ENCODE peak calls at places on chromosomes 13 and 19, in ten cellular contexts. P is mesendoderm, T is occipital lobe, N is nucleus accumbens, Z is NCI-H82, G is neuronal stem cell, I is amniotic stem cell, S is heart left ventricle, U is activated B cell treated with CpG ODN at 0.5 μM for 24 hours, M is DMS153. J is an unnamed sample.

GRCh38 chr13:46345400-46345799 is 41.7 kb downstream of the RUBCNL start:
- DNase-seq in P (no peak), T (no peak), N (no peak), Z (no peak), G (no peak), I (no peak), S (no peak), U (no peak), M (no peak), J (no peak)

GRCh38 chr13:38758278-38758677 is 71.4 kb downstream of the FREM2 start:
- DNase-seq in P (peak; percentile 74), T (no peak), N (no peak), Z (peak; percentile 72), G (no peak), I (no peak), S (no peak), U (no peak), M (no peak), J (no peak)

GRCh38 chr19:11079999-11080398 is 9.3 kb upstream of the LDLR start:
- DNase-seq in P (no peak), T (no peak), N (no peak), Z (no peak), G (no peak), I (no peak), S (no peak), U (no peak), M (no peak), J (no peak)

GRCh38 chr13:77728265-77728966 is 30.9 kb downstream of the SLAIN1 start:
- DNase-seq in P (no peak), T (no peak), N (no peak), Z (peak; percentile 91), G (no peak), I (no peak), S (no peak), U (no peak), M (no peak), J (peak; percentile 61)

GRCh38 chr13:86591862-86592261 is 792.6 kb upstream of the SLITRK6 start:
- DNase-seq in P (no peak), T (no peak), N (no peak), Z (no peak), G (no peak), I (no peak), S (no peak), U (no peak), M (no peak), J (no peak)

GRCh38 chr19:18576383-18576782 is 4.7 kb downstream of the UBA52 start:
- DNase-seq in P (no peak), T (no peak), N (no peak), Z (no peak), G (no peak), I (no peak), S (no peak), U (no peak), M (no peak), J (no peak)

GRCh38 chr19:16604615-16605014 is 23.4 kb downstream of the MED26 start:
- DNase-seq in P (no peak), T (no peak), N (no peak), Z (no peak), G (no peak), I (no peak), S (no peak), U (no peak), M (no peak), J (no peak)

GRCh38 chr13:101875717-101876393 is 423.4 kb downstream of the ITGBL1 start:
- DNase-seq in P (peak; percentile 36), T (no peak), N (no peak), Z (peak; percentile 11), G (no peak), I (peak; percentile 21), S (peak; percentile 15), U (no peak), M (peak; percentile 99), J (no peak)

GRCh38 chr13:91667486-91667885 is 269.1 kb downstream of the GPC5 start:
- DNase-seq in P (no peak), T (no peak), N (no peak), Z (no peak), G (no peak), I (no peak), S (no peak), U (no peak), M (no peak), J (no peak)

GRCh38 chr19:3353493-3353892 is 12.9 kb upstream of the NFIC start:
- DNase-seq in P (no peak), T (no peak), N (no peak), Z (no peak), G (no peak), I (no peak), S (no peak), U (no peak), M (no peak), J (no peak)

GRCh38 chr19:45368737-45369340 is 1.5 kb downstream of the ERCC2 start:
- DNase-seq in P (peak; percentile 67), T (no peak), N (no peak), Z (no peak), G (no peak), I (no peak), S (no peak), U (no peak), M (no peak), J (no peak)

GRCh38 chr19:43784981-43785808 is 4.4 kb upstream of the KCNN4 start:
- DNase-seq in P (peak; percentile 84), T (no peak), N (peak; percentile 11), Z (peak; percentile 83), G (peak; percentile 59), I (peak; percentile 32), S (peak; percentile 52), U (no peak), M (peak; percentile 39), J (peak; percentile 27)

GRCh38 chr13:101474419-101474957 is 22.0 kb downstream of the ITGBL1 start:
- DNase-seq in P (peak; percentile 76), T (no peak), N (peak; percentile 58), Z (peak; percentile 80), G (peak; percentile 52), I (no peak), S (no peak), U (no peak), M (no peak), J (no peak)

GRCh38 chr19:3457531-3458228 is 22.6 kb downstream of the SMIM24 start:
- DNase-seq in P (peak; percentile 80), T (no peak), N (peak; percentile 6), Z (no peak), G (no peak), I (no peak), S (no peak), U (no peak), M (no peak), J (no peak)

GRCh38 chr13:78701383-78701782 is 42.4 kb upstream of the OBI1 start:
- DNase-seq in P (no peak), T (no peak), N (no peak), Z (no peak), G (no peak), I (no peak), S (no peak), U (no peak), M (no peak), J (no peak)

GRCh38 chr19:47507031-47507430 is 7.8 kb downstream of the NAPA start:
- DNase-seq in P (no peak), T (peak; percentile 78), N (peak; percentile 14), Z (peak; percentile 60), G (no peak), I (no peak), S (peak; percentile 71), U (no peak), M (no peak), J (no peak)

GRCh38 chr19:610071-610800 is 20.6 kb downstream of the HCN2 start:
- DNase-seq in P (no peak), T (no peak), N (no peak), Z (no peak), G (no peak), I (no peak), S (no peak), U (no peak), M (no peak), J (no peak)

J was measured in LNCaP clone FGC.